ENCODE peak calls at places on chromosome 1, in four cellular contexts. F, E, V and I are unnamed samples.
A peak's percentile ranks its signal among the peaks of the same experiment; 100 is the strongest.

GRCh38 chr1:7334475-7335035 is 436.5 kb upstream of the VAMP3 start:
- DNase-seq in F (peak; percentile 46), E (peak; percentile 50), V (no peak), I (peak; percentile 67)

GRCh38 chr1:95451054-95451453 is 217.0 kb downstream of the RWDD3 start:
- DNase-seq in F (no peak), E (no peak), V (no peak), I (no peak)

GRCh38 chr1:180966310-180966709 is 53.6 kb downstream of the KIAA1614 start:
- DNase-seq in F (no peak), E (no peak), V (no peak), I (no peak)

GRCh38 chr1:110864260-110864659 is 8.7 kb upstream of the CD53 start:
- DNase-seq in F (no peak), E (no peak), V (no peak), I (no peak)

GRCh38 chr1:23422313-23422877 is 2.2 kb downstream of the TCEA3 start:
- DNase-seq in F (peak; percentile 81), E (peak; percentile 88), V (no peak), I (peak; percentile 79)

GRCh38 chr1:93087532-93087931 is 8.4 kb downstream of the MTF2 start:
- DNase-seq in F (no peak), E (no peak), V (no peak), I (no peak)

GRCh38 chr1:204623894-204624361 is 61.6 kb downstream of the LRRN2 start:
- DNase-seq in F (no peak), E (no peak), V (no peak), I (peak; percentile 65)

GRCh38 chr1:10795305-10796021 is 983 bp downstream of the CASZ1 start:
- DNase-seq in F (no peak), E (no peak), V (no peak), I (peak; percentile 49)

GRCh38 chr1:207404849-207405525 is 49.1 kb upstream of the CR2 start:
- DNase-seq in F (peak; percentile 48), E (peak; percentile 68), V (peak; percentile 42), I (peak; percentile 72)

GRCh38 chr1:169514566-169515270 is 29.0 kb upstream of the SLC19A2 start:
- DNase-seq in F (no peak), E (no peak), V (no peak), I (peak; percentile 34)

GRCh38 chr1:156524481-156524869 is 23.9 kb upstream of the MEF2D start:
- DNase-seq in F (no peak), E (no peak), V (no peak), I (no peak)

GRCh38 chr1:8663915-8664331 is 153.5 kb downstream of the RERE start:
- DNase-seq in F (no peak), E (peak; percentile 52), V (no peak), I (peak; percentile 55)

GRCh38 chr1:69913967-69914366 is 291.4 kb downstream of the LRRC40 start:
- DNase-seq in F (no peak), E (peak; percentile 54), V (no peak), I (peak; percentile 71)

GRCh38 chr1:1629430-1630190 is 2.4 kb upstream of the MMP23B start:
- DNase-seq in F (no peak), E (no peak), V (no peak), I (no peak)

GRCh38 chr1:151472852-151473731 is 13.8 kb upstream of the POGZ start:
- DNase-seq in F (peak; percentile 32), E (peak; percentile 40), V (no peak), I (peak; percentile 26)

GRCh38 chr1:205448540-205449253 is 7.1 kb downstream of the BLACAT1 start:
- DNase-seq in F (no peak), E (no peak), V (no peak), I (no peak)

GRCh38 chr1:27564264-27564579 is 39.7 kb downstream of the AHDC1 start:
- DNase-seq in F (no peak), E (no peak), V (no peak), I (no peak)